ENCODE peak calls at places on chromosomes 4 and X, in ten cellular contexts. Y, R, O, P, K, W, L, M, B and Q are unnamed samples.

GRCh38 chr4:137647375-137647774 is 115.1 kb upstream of the PCDH18 start:
- DNase-seq in Y (no peak), M (no peak), R (no peak), W (no peak), B (no peak), O (no peak), P (no peak), K (no peak), L (no peak), Q (no peak)

GRCh38 chr4:76373919-76374552 is 46.9 kb downstream of the CCDC158 start:
- DNase-seq in W (no peak), M (no peak), R (no peak), B (peak; percentile 36), L (no peak), O (no peak), P (no peak), Y (no peak), K (no peak), Q (no peak)

GRCh38 chrX:120428309-120428708 is 40.8 kb downstream of the LAMP2 start:
- DNase-seq in K (no peak), L (no peak), R (no peak), M (no peak), O (no peak), B (peak; percentile 32), Y (no peak), P (no peak), W (no peak), Q (no peak)

GRCh38 chr4:6925357-6925836 is 15.8 kb downstream of the TBC1D14 start:
- DNase-seq in O (no peak), R (no peak), B (no peak), L (no peak), W (no peak), K (no peak), Y (no peak), P (peak; percentile 34), M (no peak), Q (no peak)

GRCh38 chr4:168707205-168707604 is 210.4 kb downstream of the PALLD start:
- DNase-seq in Y (no peak), M (no peak), K (no peak), R (no peak), W (peak; percentile 51), P (no peak), O (no peak), L (no peak), B (no peak), Q (no peak)

GRCh38 chr4:55367084-55367722 is 21.2 kb downstream of the SRD5A3 start:
- DNase-seq in K (no peak), B (peak; percentile 34), P (no peak), O (no peak), R (no peak), M (no peak), W (no peak), L (no peak), Y (no peak), Q (no peak)

GRCh38 chr4:132827522-132827921 is 321.6 kb upstream of the PCDH10 start:
- DNase-seq in L (no peak), P (no peak), W (no peak), Y (no peak), M (no peak), O (no peak), K (no peak), B (no peak), R (no peak), Q (no peak)

GRCh38 chr4:88130544-88131305 is 27.7 kb downstream of the ABCG2 start:
- DNase-seq in K (no peak), P (no peak), B (no peak), W (no peak), O (no peak), R (no peak), L (no peak), M (no peak), Y (no peak), Q (no peak)

GRCh38 chr4:168408620-168409019 is 71.7 kb downstream of the DDX60L start:
- DNase-seq in Y (peak; percentile 73), O (peak; percentile 10), W (peak; percentile 74), R (no peak), K (no peak), B (peak; percentile 93), L (peak; percentile 77), P (no peak), M (peak; percentile 53), Q (peak; percentile 93)

GRCh38 chr4:86596802-86597201 is 2.7 kb downstream of the PTPN13 start:
- DNase-seq in M (no peak), L (no peak), P (no peak), K (no peak), B (peak; percentile 42), W (no peak), Y (no peak), R (no peak), O (no peak), Q (no peak)

GRCh38 chrX:38400401-38400910 is 48.1 kb downstream of the OTC start:
- DNase-seq in B (no peak), K (no peak), M (no peak), Y (no peak), W (no peak), R (no peak), L (no peak), P (no peak), O (no peak), Q (no peak)

GRCh38 chrX:18873189-18873791 is 110.6 kb downstream of the PHKA2 start:
- DNase-seq in K (no peak), O (no peak), R (peak; percentile 74), B (peak; percentile 70), W (peak; percentile 37), L (no peak), Y (no peak), P (no peak), M (no peak), Q (no peak)

GRCh38 chr4:128068927-128069326 is 7.8 kb downstream of the LARP1B start:
- DNase-seq in B (peak; percentile 70), W (no peak), O (no peak), K (no peak), P (no peak), R (no peak), L (no peak), M (no peak), Y (no peak), Q (no peak)